ENCODE peak calls at places on chromosomes 1 and 21, in five cellular contexts. F is fibroblast of lung; L is EL; E is AG08396; G is stimulated activated CD4-positive, alpha-beta T cell treated with anti-CD3 and anti-CD28 coated beads, Interleukin-1b, Interleukin-23, amount 100 ng/mL, for 4 hours. B is an unnamed sample.

GRCh38 chr21:45511661-45512431 is 30.4 kb downstream of the SLC19A1 start:
- DNase-seq in F (no peak), L (no peak), E (no peak), G (no peak), B (no peak)

GRCh38 chr1:63878914-63879313 is 105.1 kb downstream of the ROR1 start:
- DNase-seq in F (peak; percentile 57), L (peak; percentile 19), E (no peak), G (no peak), B (peak; percentile 60)

GRCh38 chr1:245500546-245500945 is 345.8 kb downstream of the KIF26B start:
- DNase-seq in F (peak; percentile 94), L (peak; percentile 83), E (peak; percentile 65), G (no peak), B (peak; percentile 75)

GRCh38 chr21:42321845-42322244 is 6.6 kb upstream of the TFF3 start:
- DNase-seq in F (no peak), L (no peak), E (no peak), G (no peak), B (no peak)

GRCh38 chr1:57079454-57080157 is 113.8 kb upstream of the C8B start:
- DNase-seq in F (no peak), L (no peak), E (no peak), G (no peak), B (no peak)

GRCh38 chr21:29258626-29259335 is 39.9 kb upstream of the BACH1 start:
- DNase-seq in F (peak; percentile 87), L (peak; percentile 96), E (peak; percentile 64), G (no peak), B (peak; percentile 90)

GRCh38 chr1:39754906-39755504 is 16.1 kb downstream of the OXCT2 start:
- DNase-seq in F (peak; percentile 22), L (no peak), E (no peak), G (no peak), B (no peak)

GRCh38 chr1:204431310-204432184 is 19.9 kb upstream of the PPP1R15B start:
- DNase-seq in F (peak; percentile 71), L (peak; percentile 69), E (peak; percentile 80), G (peak; percentile 76), B (peak; percentile 60)

GRCh38 chr1:154937988-154938386 is 1.5 kb upstream of the PMVK start:
- DNase-seq in F (no peak), L (no peak), E (no peak), G (no peak), B (no peak)

GRCh38 chr1:63557365-63557987 is 34.2 kb downstream of the EFCAB7 start:
- DNase-seq in F (peak; percentile 20), L (peak; percentile 48), E (peak; percentile 24), G (no peak), B (peak; percentile 22)

GRCh38 chr1:107145637-107146036 is 4.8 kb downstream of the NTNG1 start:
- DNase-seq in F (no peak), L (no peak), E (no peak), G (no peak), B (no peak)

GRCh38 chr1:235860829-235861228 is 5.9 kb downstream of the LYST start:
- DNase-seq in F (no peak), L (no peak), E (no peak), G (no peak), B (no peak)

GRCh38 chr1:204080163-204080903 is 7.4 kb downstream of the SOX13 start:
- DNase-seq in F (peak; percentile 89), L (peak; percentile 92), E (peak; percentile 90), G (no peak), B (peak; percentile 72)

GRCh38 chr1:30191154-30191702 is 532.2 kb downstream of the MATN1 start:
- DNase-seq in F (peak; percentile 88), L (peak; percentile 56), E (peak; percentile 34), G (no peak), B (peak; percentile 61)

GRCh38 chr1:235971020-235971419 is 93.9 kb downstream of the NID1 start:
- DNase-seq in F (no peak), L (no peak), E (no peak), G (no peak), B (no peak)

GRCh38 chr1:33893147-33893830 is 29.4 kb downstream of the HMGB4 start:
- DNase-seq in F (peak; percentile 87), L (no peak), E (peak; percentile 76), G (no peak), B (no peak)

GRCh38 chr1:58251415-58252073 is 295.0 kb downstream of the OMA1 start:
- DNase-seq in F (no peak), L (peak; percentile 27), E (peak; percentile 35), G (no peak), B (peak; percentile 15)

GRCh38 chr1:246067432-246068021 is 439.6 kb downstream of the SMYD3 start:
- DNase-seq in F (peak; percentile 35), L (peak; percentile 23), E (peak; percentile 61), G (no peak), B (no peak)

GRCh38 chr1:69258842-69259241 is 308.9 kb upstream of the LRRC7 start:
- DNase-seq in F (no peak), L (no peak), E (no peak), G (no peak), B (no peak)